ENCODE peak calls at places on chromosomes 1 and 21, in ten cellular contexts. L is MM.1S; P is progenitor cell of endocrine pancreas; N is transverse colon; G is cardiac fibroblast; I is fibroblast of pulmonary artery; X is fibroblast of lung; E is endothelial cell; W is activated CD8-positive, alpha-beta T cell treated with anti-CD3 and anti-CD28 coated beads for 36 hours; R is dorsolateral prefrontal cortex. C is an unnamed sample.
A peak's percentile ranks its signal among the peaks of the same experiment; 100 is the strongest.

GRCh38 chr1:25782608-25783201 is 17.3 kb upstream of the SELENON start:
- DNase-seq in L (no peak), P (no peak), N (no peak), G (no peak), I (no peak), X (no peak), E (no peak), W (no peak), R (no peak), C (no peak)

GRCh38 chr1:231214918-231215675 is 25.9 kb upstream of the GNPAT start:
- DNase-seq in L (no peak), P (no peak), N (no peak), G (no peak), I (no peak), X (no peak), E (no peak), W (peak; percentile 63), R (peak; percentile 13), C (peak; percentile 17)

GRCh38 chr1:170562644-170563338 is 30.8 kb downstream of the GORAB start:
- DNase-seq in L (no peak), P (no peak), N (no peak), G (peak; percentile 95), I (peak; percentile 96), X (peak; percentile 92), E (no peak), W (peak; percentile 52), R (peak; percentile 10), C (peak; percentile 30)

GRCh38 chr1:3819626-3820245 is 23.4 kb upstream of the LRRC47 start:
- DNase-seq in L (no peak), P (no peak), N (no peak), G (no peak), I (no peak), X (no peak), E (no peak), W (no peak), R (no peak), C (no peak)

GRCh38 chr1:207826557-207827487 is 75.0 kb downstream of the CD46 start:
- DNase-seq in L (no peak), P (no peak), N (peak; percentile 69), G (peak; percentile 40), I (no peak), X (peak; percentile 40), E (no peak), W (no peak), R (no peak), C (no peak)

GRCh38 chr1:198320748-198321147 is 163.9 kb downstream of the NEK7 start:
- DNase-seq in L (no peak), P (no peak), N (no peak), G (no peak), I (no peak), X (no peak), E (no peak), W (no peak), R (no peak), C (no peak)

GRCh38 chr21:39088831-39089380 is 94.3 kb downstream of the PSMG1 start:
- DNase-seq in L (no peak), P (no peak), N (no peak), G (peak; percentile 82), I (peak; percentile 85), X (peak; percentile 76), E (no peak), W (peak; percentile 19), R (no peak), C (no peak)

GRCh38 chr1:218336353-218336752 is 8.8 kb upstream of the TGFB2 start:
- DNase-seq in L (no peak), P (no peak), N (no peak), G (peak; percentile 24), I (no peak), X (no peak), E (no peak), W (no peak), R (no peak), C (no peak)

GRCh38 chr1:232922475-232922874 is 27.9 kb upstream of the NTPCR start:
- DNase-seq in L (no peak), P (no peak), N (no peak), G (peak; percentile 10), I (no peak), X (peak; percentile 56), E (no peak), W (no peak), R (no peak), C (no peak)

GRCh38 chr1:241356519-241357365 is at the start of gene RGS7:
- DNase-seq in L (peak; percentile 76), P (peak; percentile 66), N (peak; percentile 20), G (peak; percentile 59), I (peak; percentile 49), X (peak; percentile 61), E (peak; percentile 69), W (peak; percentile 13), R (peak; percentile 60), C (peak; percentile 63)

GRCh38 chr21:26490771-26491170 is 82.3 kb downstream of the CYYR1 start:
- DNase-seq in L (no peak), P (no peak), N (no peak), G (peak; percentile 10), I (peak; percentile 1), X (no peak), E (no peak), W (no peak), R (no peak), C (no peak)

GRCh38 chr1:232211149-232211548 is 418.8 kb downstream of the SIPA1L2 start:
- DNase-seq in L (no peak), P (no peak), N (no peak), G (no peak), I (no peak), X (no peak), E (peak; percentile 13), W (peak; percentile 27), R (no peak), C (no peak)

GRCh38 chr1:230909974-230910754 is 41.8 kb upstream of the C1orf198 start:
- DNase-seq in L (no peak), P (no peak), N (no peak), G (no peak), I (no peak), X (no peak), E (no peak), W (no peak), R (peak; percentile 71), C (no peak)

GRCh38 chr1:30668026-30668425 is 55.4 kb downstream of the MATN1 start:
- DNase-seq in L (no peak), P (no peak), N (peak; percentile 76), G (peak; percentile 36), I (peak; percentile 8), X (no peak), E (no peak), W (peak; percentile 5), R (no peak), C (no peak)

GRCh38 chr1:207904377-207904902 is 6.5 kb downstream of the CD34 start:
- DNase-seq in L (no peak), P (no peak), N (no peak), G (no peak), I (no peak), X (no peak), E (no peak), W (no peak), R (no peak), C (no peak)

GRCh38 chr1:175871647-175872046 is 128.3 kb upstream of the TNR start:
- DNase-seq in L (no peak), P (no peak), N (no peak), G (no peak), I (no peak), X (no peak), E (no peak), W (no peak), R (peak; percentile 43), C (no peak)

GRCh38 chr21:40179167-40179566 is 311.9 kb downstream of the PCP4 start:
- DNase-seq in L (no peak), P (no peak), N (no peak), G (no peak), I (no peak), X (no peak), E (no peak), W (no peak), R (peak; percentile 39), C (no peak)

DNA sequence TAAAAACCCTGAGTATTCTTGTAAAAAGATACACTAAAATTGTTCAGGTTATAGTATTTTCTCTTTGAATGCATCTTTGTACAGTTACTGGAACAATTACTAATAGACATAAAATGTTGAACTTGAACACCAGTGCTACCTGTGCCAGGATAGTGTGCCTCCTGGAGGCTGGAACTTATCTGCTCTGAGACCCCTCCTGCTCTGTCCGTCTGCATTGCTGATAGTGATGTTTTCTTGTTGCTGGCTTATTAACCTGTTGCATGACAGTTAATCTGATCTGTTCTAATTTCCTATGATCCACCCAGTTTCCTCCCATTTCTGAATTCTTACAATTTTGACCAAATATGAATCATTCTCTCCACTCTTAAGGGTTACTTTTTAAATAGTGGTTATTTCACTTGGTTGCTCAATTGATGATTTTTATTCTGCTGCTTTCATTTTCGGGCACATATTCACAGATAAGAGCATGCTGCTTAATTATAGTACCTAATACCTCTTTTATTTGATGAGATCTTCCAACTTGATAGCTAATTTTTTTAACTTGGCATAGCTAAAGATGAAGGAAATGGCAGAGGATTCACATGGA is 101.4 kb downstream of the CC2D1B start:
- DNase-seq in L (no peak), P (no peak), N (no peak), G (peak; percentile 33), I (peak; percentile 10), X (peak; percentile 23), E (no peak), W (no peak), R (no peak), C (no peak)
- TF ChIP-seq CTCF in L (no peak), P (no peak), N (no peak), G (no peak), I (peak; percentile 10), X (no peak), E (no peak), W (no peak), R (no peak), C (no peak)

GRCh38 chr1:39258925-39259244 is 54.4 kb downstream of the MACF1 start:
- DNase-seq in L (no peak), P (no peak), N (no peak), G (no peak), I (no peak), X (no peak), E (no peak), W (no peak), R (no peak), C (no peak)
- TF ChIP-seq CTCF in L (no peak), P (no peak), N (no peak), G (no peak), I (no peak), X (no peak), E (no peak), W (peak; percentile 48), R (no peak), C (no peak)

GRCh38 chr1:99180343-99180808 is 83.9 kb upstream of the PLPPR4 start:
- DNase-seq in L (peak; percentile 61), P (peak; percentile 53), N (peak; percentile 71), G (peak; percentile 89), I (peak; percentile 87), X (peak; percentile 84), E (peak; percentile 75), W (peak; percentile 83), R (peak; percentile 91), C (peak; percentile 50)
- TF ChIP-seq CTCF in L (peak; percentile 55), P (peak; percentile 92), N (peak; percentile 81), G (peak; percentile 65), I (peak; percentile 80), X (peak; percentile 72), E (peak; percentile 89), W (peak; percentile 79), R (peak; percentile 93), C (peak; percentile 70)

DNA sequence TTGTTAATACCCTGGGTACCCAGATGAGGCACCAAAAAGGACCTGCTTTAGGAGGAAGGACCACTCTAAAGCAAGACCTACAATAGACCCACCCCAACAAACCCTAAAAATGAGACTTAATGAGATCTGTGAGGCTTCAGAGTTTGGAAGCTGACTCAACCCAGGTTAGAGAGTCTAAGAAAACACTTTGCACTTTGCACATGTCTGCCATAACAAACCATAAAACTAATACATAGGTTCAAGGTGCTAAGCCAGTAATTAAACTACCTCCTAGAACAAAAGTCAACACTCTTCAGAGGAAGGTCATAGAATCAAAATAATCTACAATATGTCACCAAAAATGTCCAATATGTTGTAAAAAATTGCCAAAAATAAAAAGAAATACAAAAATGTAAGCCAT is 124.7 kb upstream of the C1orf21 start:
- DNase-seq in L (no peak), P (no peak), N (no peak), G (no peak), I (no peak), X (no peak), E (no peak), W (no peak), R (no peak), C (no peak)
- TF ChIP-seq CTCF in L (no peak), P (no peak), N (no peak), G (no peak), I (no peak), X (no peak), E (no peak), W (no peak), R (no peak), C (no peak)

C was measured in GM20000.